ENCODE peak calls at places on chromosomes 3 and 15, in ten cellular contexts. One of them, this sample, is unnamed.

GRCh38 chr15:94620632-94621031 is 389.3 kb downstream of the MCTP2 start:
- DNase-seq in RKO: no peak
- DNase-seq in stimulated activated naive CD8-positive, alpha-beta T cell treated with anti-CD3 and anti-CD28 coated beads, Interleukin-15, amount 100 ng/mL, for 72 hours: no peak
- DNase-seq in GM12892: no peak
- DNase-seq in GM10248: no peak
- DNase-seq in stimulated activated CD4-positive, alpha-beta T cell treated with anti-CD3 and anti-CD28 coated beads, Interleukin-4, amount 100 ng/mL, for 1 hour: no peak
- DNase-seq in DMS53: no peak
- DNase-seq in colonic mucosa: no peak
- DNase-seq in activated gamma-delta T cell treated with Interleukin-2 at 50 U/mL for 16 hours: no peak
- DNase-seq in lung microvascular endothelial cell: no peak
- DNase-seq in this sample: no peak

GRCh38 chr3:154085799-154086198 is 35.4 kb upstream of the ARHGEF26 start:
- DNase-seq in DMS53: no peak
- DNase-seq in RKO: no peak
- DNase-seq in stimulated activated naive CD8-positive, alpha-beta T cell treated with anti-CD3 and anti-CD28 coated beads, Interleukin-15, amount 100 ng/mL, for 72 hours: no peak
- DNase-seq in GM10248: no peak
- DNase-seq in colonic mucosa: no peak
- DNase-seq in lung microvascular endothelial cell: no peak
- DNase-seq in activated gamma-delta T cell treated with Interleukin-2 at 50 U/mL for 16 hours: no peak
- DNase-seq in stimulated activated CD4-positive, alpha-beta T cell treated with anti-CD3 and anti-CD28 coated beads, Interleukin-4, amount 100 ng/mL, for 1 hour: no peak
- DNase-seq in GM12892: no peak
- DNase-seq in this sample: no peak

GRCh38 chr15:51750942-51751686 is at the start of gene TMOD2:
- DNase-seq in RKO: peak
- DNase-seq in GM12892: peak
- DNase-seq in GM10248: peak
- DNase-seq in stimulated activated CD4-positive, alpha-beta T cell treated with anti-CD3 and anti-CD28 coated beads, Interleukin-4, amount 100 ng/mL, for 1 hour: peak
- DNase-seq in activated gamma-delta T cell treated with Interleukin-2 at 50 U/mL for 16 hours: peak
- DNase-seq in lung microvascular endothelial cell: peak
- DNase-seq in DMS53: peak
- DNase-seq in colonic mucosa: peak
- DNase-seq in stimulated activated naive CD8-positive, alpha-beta T cell treated with anti-CD3 and anti-CD28 coated beads, Interleukin-15, amount 100 ng/mL, for 72 hours: peak
- DNase-seq in this sample: peak

GRCh38 chr3:70738310-70738681 is 425.9 kb upstream of the MDFIC2 start:
- DNase-seq in stimulated activated CD4-positive, alpha-beta T cell treated with anti-CD3 and anti-CD28 coated beads, Interleukin-4, amount 100 ng/mL, for 1 hour: no peak
- DNase-seq in DMS53: peak
- DNase-seq in GM10248: no peak
- DNase-seq in colonic mucosa: no peak
- DNase-seq in RKO: no peak
- DNase-seq in GM12892: no peak
- DNase-seq in lung microvascular endothelial cell: peak
- DNase-seq in activated gamma-delta T cell treated with Interleukin-2 at 50 U/mL for 16 hours: no peak
- DNase-seq in stimulated activated naive CD8-positive, alpha-beta T cell treated with anti-CD3 and anti-CD28 coated beads, Interleukin-15, amount 100 ng/mL, for 72 hours: no peak
- DNase-seq in this sample: no peak

GRCh38 chr15:79442911-79443310 is 10.8 kb downstream of the MINAR1 start:
- DNase-seq in RKO: no peak
- DNase-seq in lung microvascular endothelial cell: no peak
- DNase-seq in activated gamma-delta T cell treated with Interleukin-2 at 50 U/mL for 16 hours: no peak
- DNase-seq in colonic mucosa: no peak
- DNase-seq in GM12892: no peak
- DNase-seq in stimulated activated naive CD8-positive, alpha-beta T cell treated with anti-CD3 and anti-CD28 coated beads, Interleukin-15, amount 100 ng/mL, for 72 hours: no peak
- DNase-seq in GM10248: no peak
- DNase-seq in DMS53: peak
- DNase-seq in stimulated activated CD4-positive, alpha-beta T cell treated with anti-CD3 and anti-CD28 coated beads, Interleukin-4, amount 100 ng/mL, for 1 hour: no peak
- DNase-seq in this sample: no peak

GRCh38 chr3:197428961-197429360 is 126.8 kb downstream of the BDH1 start:
- DNase-seq in stimulated activated naive CD8-positive, alpha-beta T cell treated with anti-CD3 and anti-CD28 coated beads, Interleukin-15, amount 100 ng/mL, for 72 hours: no peak
- DNase-seq in colonic mucosa: no peak
- DNase-seq in DMS53: no peak
- DNase-seq in GM12892: no peak
- DNase-seq in stimulated activated CD4-positive, alpha-beta T cell treated with anti-CD3 and anti-CD28 coated beads, Interleukin-4, amount 100 ng/mL, for 1 hour: no peak
- DNase-seq in lung microvascular endothelial cell: no peak
- DNase-seq in activated gamma-delta T cell treated with Interleukin-2 at 50 U/mL for 16 hours: no peak
- DNase-seq in GM10248: no peak
- DNase-seq in RKO: no peak
- DNase-seq in this sample: no peak

GRCh38 chr3:128492353-128493220 is at the start of gene GATA2:
- DNase-seq in GM10248: no peak
- DNase-seq in RKO: no peak
- DNase-seq in lung microvascular endothelial cell: peak
- DNase-seq in GM12892: no peak
- DNase-seq in DMS53: peak
- DNase-seq in activated gamma-delta T cell treated with Interleukin-2 at 50 U/mL for 16 hours: no peak
- DNase-seq in stimulated activated CD4-positive, alpha-beta T cell treated with anti-CD3 and anti-CD28 coated beads, Interleukin-4, amount 100 ng/mL, for 1 hour: peak
- DNase-seq in colonic mucosa: no peak
- DNase-seq in stimulated activated naive CD8-positive, alpha-beta T cell treated with anti-CD3 and anti-CD28 coated beads, Interleukin-15, amount 100 ng/mL, for 72 hours: peak
- DNase-seq in this sample: no peak

GRCh38 chr3:27575509-27575908 is 91.3 kb upstream of the SLC4A7 start:
- DNase-seq in stimulated activated CD4-positive, alpha-beta T cell treated with anti-CD3 and anti-CD28 coated beads, Interleukin-4, amount 100 ng/mL, for 1 hour: no peak
- DNase-seq in stimulated activated naive CD8-positive, alpha-beta T cell treated with anti-CD3 and anti-CD28 coated beads, Interleukin-15, amount 100 ng/mL, for 72 hours: no peak
- DNase-seq in colonic mucosa: no peak
- DNase-seq in RKO: no peak
- DNase-seq in GM12892: no peak
- DNase-seq in activated gamma-delta T cell treated with Interleukin-2 at 50 U/mL for 16 hours: no peak
- DNase-seq in GM10248: no peak
- DNase-seq in lung microvascular endothelial cell: no peak
- DNase-seq in DMS53: no peak
- DNase-seq in this sample: no peak

GRCh38 chr3:38153986-38154608 is 11.2 kb upstream of the OXSR1 start:
- DNase-seq in stimulated activated CD4-positive, alpha-beta T cell treated with anti-CD3 and anti-CD28 coated beads, Interleukin-4, amount 100 ng/mL, for 1 hour: no peak
- DNase-seq in GM12892: no peak
- DNase-seq in GM10248: no peak
- DNase-seq in DMS53: peak
- DNase-seq in lung microvascular endothelial cell: peak
- DNase-seq in colonic mucosa: no peak
- DNase-seq in RKO: peak
- DNase-seq in activated gamma-delta T cell treated with Interleukin-2 at 50 U/mL for 16 hours: no peak
- DNase-seq in stimulated activated naive CD8-positive, alpha-beta T cell treated with anti-CD3 and anti-CD28 coated beads, Interleukin-15, amount 100 ng/mL, for 72 hours: no peak
- DNase-seq in this sample: no peak

GRCh38 chr15:69380100-69380725 is 33.9 kb upstream of the KIF23 start:
- DNase-seq in colonic mucosa: peak
- DNase-seq in DMS53: peak
- DNase-seq in stimulated activated naive CD8-positive, alpha-beta T cell treated with anti-CD3 and anti-CD28 coated beads, Interleukin-15, amount 100 ng/mL, for 72 hours: no peak
- DNase-seq in GM12892: no peak
- DNase-seq in stimulated activated CD4-positive, alpha-beta T cell treated with anti-CD3 and anti-CD28 coated beads, Interleukin-4, amount 100 ng/mL, for 1 hour: no peak
- DNase-seq in activated gamma-delta T cell treated with Interleukin-2 at 50 U/mL for 16 hours: no peak
- DNase-seq in GM10248: no peak
- DNase-seq in lung microvascular endothelial cell: peak
- DNase-seq in RKO: no peak
- DNase-seq in this sample: no peak

GRCh38 chr3:73069187-73069586 is 7.7 kb downstream of the EBLN2 start:
- DNase-seq in lung microvascular endothelial cell: no peak
- DNase-seq in stimulated activated CD4-positive, alpha-beta T cell treated with anti-CD3 and anti-CD28 coated beads, Interleukin-4, amount 100 ng/mL, for 1 hour: no peak
- DNase-seq in activated gamma-delta T cell treated with Interleukin-2 at 50 U/mL for 16 hours: no peak
- DNase-seq in GM10248: no peak
- DNase-seq in stimulated activated naive CD8-positive, alpha-beta T cell treated with anti-CD3 and anti-CD28 coated beads, Interleukin-15, amount 100 ng/mL, for 72 hours: no peak
- DNase-seq in GM12892: no peak
- DNase-seq in colonic mucosa: no peak
- DNase-seq in DMS53: no peak
- DNase-seq in RKO: no peak
- DNase-seq in this sample: no peak

GRCh38 chr3:18758047-18758704 is 333.0 kb upstream of the SATB1 start:
- DNase-seq in RKO: peak
- DNase-seq in lung microvascular endothelial cell: peak
- DNase-seq in colonic mucosa: peak
- DNase-seq in stimulated activated naive CD8-positive, alpha-beta T cell treated with anti-CD3 and anti-CD28 coated beads, Interleukin-15, amount 100 ng/mL, for 72 hours: peak
- DNase-seq in stimulated activated CD4-positive, alpha-beta T cell treated with anti-CD3 and anti-CD28 coated beads, Interleukin-4, amount 100 ng/mL, for 1 hour: no peak
- DNase-seq in GM12892: no peak
- DNase-seq in DMS53: peak
- DNase-seq in GM10248: peak
- DNase-seq in activated gamma-delta T cell treated with Interleukin-2 at 50 U/mL for 16 hours: peak
- DNase-seq in this sample: no peak

GRCh38 chr3:48678566-48679380 is 6.9 kb downstream of the NCKIPSD start:
- DNase-seq in colonic mucosa: no peak
- DNase-seq in DMS53: no peak
- DNase-seq in stimulated activated CD4-positive, alpha-beta T cell treated with anti-CD3 and anti-CD28 coated beads, Interleukin-4, amount 100 ng/mL, for 1 hour: no peak
- DNase-seq in GM12892: no peak
- DNase-seq in activated gamma-delta T cell treated with Interleukin-2 at 50 U/mL for 16 hours: no peak
- DNase-seq in RKO: no peak
- DNase-seq in lung microvascular endothelial cell: no peak
- DNase-seq in GM10248: no peak
- DNase-seq in stimulated activated naive CD8-positive, alpha-beta T cell treated with anti-CD3 and anti-CD28 coated beads, Interleukin-15, amount 100 ng/mL, for 72 hours: no peak
- DNase-seq in this sample: no peak

GRCh38 chr15:92914768-92915221 is 14.7 kb downstream of the CHD2 start:
- DNase-seq in colonic mucosa: no peak
- DNase-seq in activated gamma-delta T cell treated with Interleukin-2 at 50 U/mL for 16 hours: no peak
- DNase-seq in lung microvascular endothelial cell: no peak
- DNase-seq in GM10248: no peak
- DNase-seq in stimulated activated CD4-positive, alpha-beta T cell treated with anti-CD3 and anti-CD28 coated beads, Interleukin-4, amount 100 ng/mL, for 1 hour: no peak
- DNase-seq in RKO: no peak
- DNase-seq in GM12892: no peak
- DNase-seq in stimulated activated naive CD8-positive, alpha-beta T cell treated with anti-CD3 and anti-CD28 coated beads, Interleukin-15, amount 100 ng/mL, for 72 hours: peak
- DNase-seq in DMS53: no peak
- DNase-seq in this sample: no peak

GRCh38 chr3:94413721-94414106 is 350.9 kb downstream of the NSUN3 start:
- DNase-seq in activated gamma-delta T cell treated with Interleukin-2 at 50 U/mL for 16 hours: no peak
- DNase-seq in RKO: peak
- DNase-seq in GM10248: no peak
- DNase-seq in lung microvascular endothelial cell: peak
- DNase-seq in stimulated activated naive CD8-positive, alpha-beta T cell treated with anti-CD3 and anti-CD28 coated beads, Interleukin-15, amount 100 ng/mL, for 72 hours: no peak
- DNase-seq in colonic mucosa: no peak
- DNase-seq in stimulated activated CD4-positive, alpha-beta T cell treated with anti-CD3 and anti-CD28 coated beads, Interleukin-4, amount 100 ng/mL, for 1 hour: no peak
- DNase-seq in GM12892: no peak
- DNase-seq in DMS53: no peak
- DNase-seq in this sample: no peak

GRCh38 chr3:52181543-52181942 is 16.4 kb upstream of the ALAS1 start:
- DNase-seq in GM10248: no peak
- DNase-seq in colonic mucosa: no peak
- DNase-seq in activated gamma-delta T cell treated with Interleukin-2 at 50 U/mL for 16 hours: no peak
- DNase-seq in GM12892: no peak
- DNase-seq in stimulated activated naive CD8-positive, alpha-beta T cell treated with anti-CD3 and anti-CD28 coated beads, Interleukin-15, amount 100 ng/mL, for 72 hours: no peak
- DNase-seq in DMS53: no peak
- DNase-seq in lung microvascular endothelial cell: no peak
- DNase-seq in RKO: no peak
- DNase-seq in stimulated activated CD4-positive, alpha-beta T cell treated with anti-CD3 and anti-CD28 coated beads, Interleukin-4, amount 100 ng/mL, for 1 hour: no peak
- DNase-seq in this sample: no peak

GRCh38 chr3:178152988-178153387 is 383.2 kb upstream of the KCNMB2 start:
- DNase-seq in lung microvascular endothelial cell: no peak
- DNase-seq in activated gamma-delta T cell treated with Interleukin-2 at 50 U/mL for 16 hours: no peak
- DNase-seq in RKO: no peak
- DNase-seq in colonic mucosa: no peak
- DNase-seq in GM10248: no peak
- DNase-seq in GM12892: no peak
- DNase-seq in stimulated activated naive CD8-positive, alpha-beta T cell treated with anti-CD3 and anti-CD28 coated beads, Interleukin-15, amount 100 ng/mL, for 72 hours: no peak
- DNase-seq in DMS53: peak
- DNase-seq in stimulated activated CD4-positive, alpha-beta T cell treated with anti-CD3 and anti-CD28 coated beads, Interleukin-4, amount 100 ng/mL, for 1 hour: no peak
- DNase-seq in this sample: no peak

GRCh38 chr3:157785071-157785826 is 282.0 kb upstream of the VEPH1 start:
- DNase-seq in activated gamma-delta T cell treated with Interleukin-2 at 50 U/mL for 16 hours: no peak
- DNase-seq in lung microvascular endothelial cell: no peak
- DNase-seq in RKO: peak
- DNase-seq in stimulated activated naive CD8-positive, alpha-beta T cell treated with anti-CD3 and anti-CD28 coated beads, Interleukin-15, amount 100 ng/mL, for 72 hours: no peak
- DNase-seq in GM12892: no peak
- DNase-seq in stimulated activated CD4-positive, alpha-beta T cell treated with anti-CD3 and anti-CD28 coated beads, Interleukin-4, amount 100 ng/mL, for 1 hour: no peak
- DNase-seq in DMS53: peak
- DNase-seq in GM10248: no peak
- DNase-seq in colonic mucosa: no peak
- DNase-seq in this sample: no peak

GRCh38 chr3:127915115-127915936 is at the start of gene KBTBD12:
- DNase-seq in GM10248: no peak
- DNase-seq in stimulated activated naive CD8-positive, alpha-beta T cell treated with anti-CD3 and anti-CD28 coated beads, Interleukin-15, amount 100 ng/mL, for 72 hours: no peak
- DNase-seq in colonic mucosa: peak
- DNase-seq in lung microvascular endothelial cell: no peak
- DNase-seq in GM12892: no peak
- DNase-seq in DMS53: peak
- DNase-seq in activated gamma-delta T cell treated with Interleukin-2 at 50 U/mL for 16 hours: no peak
- DNase-seq in stimulated activated CD4-positive, alpha-beta T cell treated with anti-CD3 and anti-CD28 coated beads, Interleukin-4, amount 100 ng/mL, for 1 hour: no peak
- DNase-seq in RKO: no peak
- DNase-seq in this sample: peak

GRCh38 chr15:98131924-98132323 is 171.4 kb downstream of the ARRDC4 start:
- DNase-seq in RKO: no peak
- DNase-seq in colonic mucosa: no peak
- DNase-seq in stimulated activated CD4-positive, alpha-beta T cell treated with anti-CD3 and anti-CD28 coated beads, Interleukin-4, amount 100 ng/mL, for 1 hour: no peak
- DNase-seq in GM10248: no peak
- DNase-seq in lung microvascular endothelial cell: no peak
- DNase-seq in stimulated activated naive CD8-positive, alpha-beta T cell treated with anti-CD3 and anti-CD28 coated beads, Interleukin-15, amount 100 ng/mL, for 72 hours: no peak
- DNase-seq in DMS53: no peak
- DNase-seq in GM12892: no peak
- DNase-seq in activated gamma-delta T cell treated with Interleukin-2 at 50 U/mL for 16 hours: no peak
- DNase-seq in this sample: no peak

GRCh38 chr3:78086150-78086549 is 1046.3 kb downstream of the ROBO2 start:
- DNase-seq in DMS53: peak
- DNase-seq in GM12892: no peak
- DNase-seq in colonic mucosa: no peak
- DNase-seq in lung microvascular endothelial cell: no peak
- DNase-seq in activated gamma-delta T cell treated with Interleukin-2 at 50 U/mL for 16 hours: no peak
- DNase-seq in stimulated activated CD4-positive, alpha-beta T cell treated with anti-CD3 and anti-CD28 coated beads, Interleukin-4, amount 100 ng/mL, for 1 hour: no peak
- DNase-seq in RKO: peak
- DNase-seq in GM10248: no peak
- DNase-seq in stimulated activated naive CD8-positive, alpha-beta T cell treated with anti-CD3 and anti-CD28 coated beads, Interleukin-15, amount 100 ng/mL, for 72 hours: no peak
- DNase-seq in this sample: no peak

GRCh38 chr15:67305506-67305905 is 50.9 kb downstream of the IQCH start:
- DNase-seq in stimulated activated naive CD8-positive, alpha-beta T cell treated with anti-CD3 and anti-CD28 coated beads, Interleukin-15, amount 100 ng/mL, for 72 hours: no peak
- DNase-seq in activated gamma-delta T cell treated with Interleukin-2 at 50 U/mL for 16 hours: no peak
- DNase-seq in lung microvascular endothelial cell: no peak
- DNase-seq in GM12892: no peak
- DNase-seq in DMS53: no peak
- DNase-seq in RKO: no peak
- DNase-seq in stimulated activated CD4-positive, alpha-beta T cell treated with anti-CD3 and anti-CD28 coated beads, Interleukin-4, amount 100 ng/mL, for 1 hour: no peak
- DNase-seq in GM10248: no peak
- DNase-seq in colonic mucosa: no peak
- DNase-seq in this sample: no peak

GRCh38 chr15:33341943-33342342 is 31.2 kb downstream of the RYR3 start:
- DNase-seq in stimulated activated naive CD8-positive, alpha-beta T cell treated with anti-CD3 and anti-CD28 coated beads, Interleukin-15, amount 100 ng/mL, for 72 hours: no peak
- DNase-seq in GM10248: no peak
- DNase-seq in GM12892: no peak
- DNase-seq in colonic mucosa: no peak
- DNase-seq in stimulated activated CD4-positive, alpha-beta T cell treated with anti-CD3 and anti-CD28 coated beads, Interleukin-4, amount 100 ng/mL, for 1 hour: no peak
- DNase-seq in RKO: no peak
- DNase-seq in DMS53: no peak
- DNase-seq in lung microvascular endothelial cell: no peak
- DNase-seq in activated gamma-delta T cell treated with Interleukin-2 at 50 U/mL for 16 hours: no peak
- DNase-seq in this sample: no peak

GRCh38 chr15:31853370-31853769 is 176.9 kb upstream of the CHRNA7 start:
- DNase-seq in GM10248: no peak
- DNase-seq in RKO: no peak
- DNase-seq in DMS53: no peak
- DNase-seq in lung microvascular endothelial cell: no peak
- DNase-seq in GM12892: no peak
- DNase-seq in colonic mucosa: no peak
- DNase-seq in stimulated activated CD4-positive, alpha-beta T cell treated with anti-CD3 and anti-CD28 coated beads, Interleukin-4, amount 100 ng/mL, for 1 hour: no peak
- DNase-seq in stimulated activated naive CD8-positive, alpha-beta T cell treated with anti-CD3 and anti-CD28 coated beads, Interleukin-15, amount 100 ng/mL, for 72 hours: no peak
- DNase-seq in activated gamma-delta T cell treated with Interleukin-2 at 50 U/mL for 16 hours: no peak
- DNase-seq in this sample: no peak

GRCh38 chr3:175386630-175387029 is 527.5 kb downstream of the NAALADL2 start:
- DNase-seq in GM12892: no peak
- DNase-seq in colonic mucosa: no peak
- DNase-seq in stimulated activated CD4-positive, alpha-beta T cell treated with anti-CD3 and anti-CD28 coated beads, Interleukin-4, amount 100 ng/mL, for 1 hour: no peak
- DNase-seq in GM10248: no peak
- DNase-seq in DMS53: peak
- DNase-seq in lung microvascular endothelial cell: no peak
- DNase-seq in activated gamma-delta T cell treated with Interleukin-2 at 50 U/mL for 16 hours: no peak
- DNase-seq in RKO: peak
- DNase-seq in stimulated activated naive CD8-positive, alpha-beta T cell treated with anti-CD3 and anti-CD28 coated beads, Interleukin-15, amount 100 ng/mL, for 72 hours: no peak
- DNase-seq in this sample: no peak

GRCh38 chr15:95247068-95247984 is 1016.0 kb downstream of the MCTP2 start:
- DNase-seq in stimulated activated naive CD8-positive, alpha-beta T cell treated with anti-CD3 and anti-CD28 coated beads, Interleukin-15, amount 100 ng/mL, for 72 hours: no peak
- DNase-seq in GM12892: no peak
- DNase-seq in DMS53: peak
- DNase-seq in activated gamma-delta T cell treated with Interleukin-2 at 50 U/mL for 16 hours: no peak
- DNase-seq in GM10248: no peak
- DNase-seq in stimulated activated CD4-positive, alpha-beta T cell treated with anti-CD3 and anti-CD28 coated beads, Interleukin-4, amount 100 ng/mL, for 1 hour: no peak
- DNase-seq in RKO: peak
- DNase-seq in colonic mucosa: no peak
- DNase-seq in lung microvascular endothelial cell: peak
- DNase-seq in this sample: peak

GRCh38 chr3:48503406-48504050 is 446 bp downstream of the SHISA5 start:
- DNase-seq in stimulated activated naive CD8-positive, alpha-beta T cell treated with anti-CD3 and anti-CD28 coated beads, Interleukin-15, amount 100 ng/mL, for 72 hours: no peak
- DNase-seq in colonic mucosa: peak
- DNase-seq in activated gamma-delta T cell treated with Interleukin-2 at 50 U/mL for 16 hours: no peak
- DNase-seq in DMS53: no peak
- DNase-seq in GM12892: no peak
- DNase-seq in GM10248: no peak
- DNase-seq in RKO: no peak
- DNase-seq in stimulated activated CD4-positive, alpha-beta T cell treated with anti-CD3 and anti-CD28 coated beads, Interleukin-4, amount 100 ng/mL, for 1 hour: no peak
- DNase-seq in lung microvascular endothelial cell: peak
- DNase-seq in this sample: peak

GRCh38 chr15:80773122-80773551 is 6.0 kb upstream of the CEMIP start:
- DNase-seq in colonic mucosa: no peak
- DNase-seq in DMS53: no peak
- DNase-seq in RKO: no peak
- DNase-seq in GM12892: no peak
- DNase-seq in lung microvascular endothelial cell: no peak
- DNase-seq in stimulated activated naive CD8-positive, alpha-beta T cell treated with anti-CD3 and anti-CD28 coated beads, Interleukin-15, amount 100 ng/mL, for 72 hours: no peak
- DNase-seq in GM10248: no peak
- DNase-seq in activated gamma-delta T cell treated with Interleukin-2 at 50 U/mL for 16 hours: no peak
- DNase-seq in stimulated activated CD4-positive, alpha-beta T cell treated with anti-CD3 and anti-CD28 coated beads, Interleukin-4, amount 100 ng/mL, for 1 hour: no peak
- DNase-seq in this sample: no peak